ENCODE peak calls at places on chromosomes 3 and 15, in eight cellular contexts. F is sigmoid colon, C is WERI-Rb-1, U is MM.1S, G is OCI-LY7, M is H9, J is hepatocyte, I is Caco-2. H is an unnamed sample. For H3K9me3, the result is how much of the 10 kb centered on the place peaks cover.

GRCh38 chr15:90213818-90214204 is 12.7 kb downstream of the SEMA4B start:
- DNase-seq in F (no peak), C (peak), U (no peak), G (no peak), M (no peak), J (no peak), I (no peak), H (no peak)

GRCh38 chr3:12750658-12751071 is 8.4 kb downstream of the TMEM40 start:
- DNase-seq in F (peak), C (no peak), U (no peak), G (no peak), M (no peak), J (no peak), I (no peak), H (no peak)

GRCh38 chr3:119148493-119149180 is 2.7 kb downstream of the TEX55 start:
- DNase-seq in F (no peak), C (no peak), U (no peak), G (no peak), M (no peak), J (no peak), I (no peak), H (no peak)

GRCh38 chr3:11919390-11919789 is 72.7 kb upstream of the TAMM41 start:
- DNase-seq in F (no peak), C (no peak), U (no peak), G (no peak), M (no peak), J (no peak), I (no peak), H (no peak)

GRCh38 chr3:43732747-43733425 is 42.1 kb downstream of the ABHD5 start:
- DNase-seq in F (no peak), C (no peak), U (no peak), G (no peak), M (no peak), J (no peak), I (no peak), H (no peak)

GRCh38 chr3:58679974-58680656 is 13.5 kb upstream of the FAM3D start:
- DNase-seq in F (no peak), C (no peak), U (no peak), G (no peak), M (no peak), J (peak), I (no peak), H (no peak)

GRCh38 chr3:171168086-171168485 is 141.6 kb upstream of the SLC2A2 start:
- DNase-seq in F (no peak), C (peak), U (no peak), G (no peak), M (peak), J (peak), I (peak), H (no peak)

GRCh38 chr3:56754753-56755365 is 46.9 kb downstream of the ARHGEF3 start:
- DNase-seq in F (no peak), C (no peak), U (peak), G (peak), M (no peak), J (no peak), I (no peak), H (no peak)

GRCh38 chr3:21435871-21436270 is 315.1 kb downstream of the ZNF385D start:
- DNase-seq in F (no peak), C (no peak), U (no peak), G (no peak), M (no peak), J (no peak), I (no peak), H (no peak)

GRCh38 chr3:27059489-27059888 is 309.7 kb downstream of the NEK10 start:
- DNase-seq in F (no peak), C (no peak), U (no peak), G (no peak), M (no peak), J (no peak), I (no peak), H (no peak)

GRCh38 chr15:80780416-80781221 is 1.4 kb downstream of the CEMIP start:
- DNase-seq in F (no peak), C (no peak), U (no peak), G (no peak), M (peak), J (peak), I (peak), H (no peak)

GRCh38 chr3:64443553-64444331 is 218.5 kb upstream of the PRICKLE2 start:
- DNase-seq in F (no peak), C (no peak), U (no peak), G (no peak), M (no peak), J (peak), I (no peak), H (no peak)

DNA sequence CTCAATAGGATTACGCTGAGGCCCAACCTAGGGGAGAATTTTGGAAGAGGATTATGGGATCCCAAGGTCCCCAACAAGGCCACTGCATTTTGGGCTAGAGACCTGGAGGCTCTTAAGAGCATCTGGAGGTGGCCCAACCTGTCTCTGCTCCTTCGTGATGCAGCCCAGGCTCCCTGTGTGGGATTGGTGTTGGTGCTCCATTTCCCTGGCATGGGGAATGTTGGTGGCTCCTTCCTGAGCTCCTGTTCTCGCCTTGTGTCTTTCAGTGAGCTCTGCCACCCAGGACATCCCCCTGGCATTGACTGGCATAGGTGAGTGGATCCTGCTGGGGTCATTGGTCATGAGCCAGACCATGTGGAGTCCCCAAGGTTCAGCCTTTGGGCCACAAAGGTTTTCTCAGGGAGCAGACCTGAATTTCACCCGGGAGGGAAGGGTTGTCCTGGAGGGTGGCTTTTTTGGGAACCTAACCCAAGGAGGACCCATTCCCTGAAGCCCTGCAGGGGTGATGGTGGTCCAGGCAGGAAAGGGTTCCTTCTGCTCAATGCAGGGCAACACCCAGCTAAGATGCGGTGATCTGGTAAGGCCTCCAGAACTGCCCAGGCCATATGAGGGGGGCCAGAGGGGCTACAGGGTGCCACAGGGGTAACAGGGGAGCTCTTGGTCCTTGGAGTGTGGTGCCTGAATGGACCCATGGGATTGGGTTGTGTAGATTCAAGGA is 202.5 kb downstream of the UBE3A start:
- DNase-seq in F (peak), C (no peak), U (no peak), G (no peak), M (no peak), J (no peak), I (no peak), H (no peak)
- H3K9me3 ChIP-seq in F (under half), C (under half), U (under half), G (under half), M (half or more), J (under half), I (under half), H (under half)

DNA sequence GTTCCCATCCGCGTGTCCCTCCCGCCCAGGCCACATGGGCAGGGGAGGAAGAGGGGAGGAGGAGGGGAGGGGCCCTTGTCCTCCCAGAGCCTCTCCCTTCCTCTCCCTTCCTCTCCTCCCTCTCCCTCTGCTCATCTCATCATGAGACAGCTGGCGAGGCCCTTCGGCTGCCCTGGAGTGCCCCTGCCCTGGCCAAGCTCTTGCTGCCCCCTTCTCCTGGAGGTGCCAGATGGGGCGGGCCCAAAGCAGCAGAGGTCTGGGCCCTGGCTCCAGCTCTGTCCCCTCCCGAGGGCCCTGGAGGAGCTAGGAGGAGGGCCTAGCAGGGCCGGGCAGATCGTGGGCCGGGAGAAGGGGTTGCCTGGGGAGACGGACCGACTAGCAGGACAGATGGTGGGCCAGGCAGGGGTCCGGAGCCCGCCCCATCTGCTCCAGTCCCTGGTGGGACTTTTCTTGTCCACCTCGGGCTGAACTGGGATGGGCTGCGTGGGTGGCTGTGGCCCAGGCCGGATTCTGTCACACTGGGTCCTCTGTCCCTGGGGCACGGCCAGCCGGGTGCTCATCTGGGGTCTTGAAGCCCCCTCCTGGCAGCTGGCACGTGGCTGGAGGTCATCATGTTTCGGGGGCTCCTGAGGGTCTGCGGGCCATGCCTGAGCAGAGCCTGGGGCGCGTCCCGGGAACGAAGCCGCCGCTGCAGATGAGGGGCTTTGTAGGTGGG is 183.4 kb downstream of the GOLGA6L6 start:
- DNase-seq in F (peak), C (peak), U (no peak), G (no peak), M (peak), J (peak), I (peak), H (no peak)
- H3K9me3 ChIP-seq in F (under half), C (under half), U (under half), G (under half), M (half or more), J (under half), I (under half), H (under half)

GRCh38 chr3:1330107-1330506 is 237.3 kb downstream of the CNTN6 start:
- DNase-seq in F (no peak), C (no peak), U (peak), G (no peak), M (no peak), J (no peak), I (no peak), H (no peak)
- H3K9me3 ChIP-seq in F (under half), C (under half), U (under half), G (under half), M (under half), J (under half), I (under half), H (under half)

DNA sequence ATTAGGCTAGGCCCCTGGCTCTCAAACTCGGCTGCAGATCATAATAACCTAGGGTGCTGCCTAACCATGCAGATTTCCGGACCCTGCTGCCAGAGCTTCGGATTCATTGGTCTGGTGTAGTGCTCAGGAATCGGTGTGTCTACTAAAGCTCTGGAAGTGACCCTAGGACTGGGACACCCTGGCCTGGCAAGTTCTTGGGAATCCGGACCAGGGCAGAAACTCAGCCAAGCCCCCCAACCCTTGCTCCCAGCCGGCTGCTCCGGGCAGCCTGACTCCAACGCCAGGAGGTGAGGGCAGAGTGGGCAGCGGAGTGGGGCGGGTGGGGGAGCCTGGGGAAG is 23.0 kb downstream of the IGDCC3 start:
- DNase-seq in F (no peak), C (no peak), U (no peak), G (no peak), M (no peak), J (peak), I (no peak), H (no peak)
- H3K9me3 ChIP-seq in F (under half), C (under half), U (under half), G (under half), M (under half), J (under half), I (under half), H (under half)

GRCh38 chr3:32118215-32118614 is 11.8 kb downstream of the GPD1L start:
- DNase-seq in F (no peak), C (no peak), U (no peak), G (no peak), M (no peak), J (no peak), I (no peak), H (no peak)
- H3K9me3 ChIP-seq in F (under half), C (under half), U (under half), G (under half), M (under half), J (under half), I (under half), H (under half)

DNA sequence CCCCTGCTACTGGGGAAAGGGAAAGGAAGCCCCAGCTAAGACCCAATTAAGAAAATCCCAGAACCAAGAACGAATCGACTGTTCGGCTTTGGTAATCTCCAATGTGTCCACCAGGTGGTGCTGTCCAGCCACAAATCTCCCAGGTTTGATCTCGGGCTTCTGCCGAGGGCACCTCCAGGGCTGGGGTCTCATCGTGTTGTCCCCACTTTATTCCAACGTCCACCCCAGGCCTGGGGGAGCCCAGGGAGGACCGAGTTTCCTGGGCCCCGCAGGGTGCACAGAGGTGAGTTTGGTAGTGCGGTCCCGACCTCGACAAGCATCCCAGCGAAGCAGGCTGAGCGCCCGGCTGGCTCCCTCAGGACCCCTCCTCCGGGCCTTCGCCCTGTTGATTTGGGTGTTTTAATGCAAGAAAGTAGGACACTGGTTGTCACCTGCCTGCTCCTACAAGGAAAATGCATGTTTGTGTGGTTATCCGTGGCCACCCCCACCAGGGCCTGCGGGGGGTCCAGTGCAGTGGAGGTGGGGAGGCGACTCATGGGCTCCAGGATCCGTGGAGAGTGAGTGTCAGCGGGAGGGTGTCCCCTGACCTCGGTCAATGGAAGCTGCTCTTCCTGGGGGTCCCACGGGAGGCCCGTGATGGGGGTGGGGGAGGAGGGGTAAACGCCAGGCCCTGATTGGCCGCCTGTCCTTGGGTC is 185.0 kb downstream of the GOLGA6L6 start:
- DNase-seq in F (peak), C (peak), U (peak), G (peak), M (peak), J (no peak), I (peak), H (peak)
- H3K9me3 ChIP-seq in F (under half), C (under half), U (under half), G (under half), M (half or more), J (under half), I (under half), H (under half)

DNA sequence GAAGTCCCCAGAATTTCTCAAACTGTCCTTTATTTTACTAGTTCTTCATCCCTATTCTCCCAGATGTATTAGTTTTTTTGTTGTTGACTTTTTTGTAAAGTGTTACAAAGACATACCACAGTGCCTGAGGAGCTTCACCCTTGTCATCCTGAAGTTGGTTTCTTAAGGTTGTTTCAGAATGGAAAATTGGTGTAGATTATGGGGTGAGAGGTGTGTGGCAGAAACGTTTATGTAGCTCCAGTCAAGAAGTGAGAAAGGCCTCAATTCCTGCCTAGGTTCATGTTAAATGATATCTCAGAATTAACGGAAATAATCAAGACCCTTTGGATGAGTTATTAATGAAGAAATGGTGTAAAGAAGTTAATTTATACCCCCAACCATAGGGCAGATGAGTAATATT is 6.8 kb downstream of the EDEM1 start:
- DNase-seq in F (no peak), C (no peak), U (peak), G (no peak), M (no peak), J (no peak), I (no peak), H (no peak)
- H3K9me3 ChIP-seq in F (under half), C (under half), U (under half), G (under half), M (under half), J (under half), I (under half), H (under half)

GRCh38 chr3:192372627-192373026 is 354.7 kb downstream of the FGF12 start:
- DNase-seq in F (no peak), C (peak), U (no peak), G (no peak), M (no peak), J (no peak), I (no peak), H (no peak)
- H3K9me3 ChIP-seq in F (under half), C (under half), U (under half), G (under half), M (under half), J (under half), I (under half), H (under half)

GRCh38 chr15:20407553-20407952 is 134.0 kb downstream of the GOLGA6L6 start:
- DNase-seq in F (no peak), C (no peak), U (no peak), G (no peak), M (no peak), J (no peak), I (no peak), H (no peak)
- H3K9me3 ChIP-seq in F (under half), C (under half), U (under half), G (under half), M (half or more), J (under half), I (under half), H (under half)